ENCODE peak calls at places on chromosomes 5 and 9, in five cellular contexts. Q, U, K, V and M are unnamed samples.

GRCh38 chr5:138948391-138949222 is 73.5 kb upstream of the LRRTM2 start:
- DNase-seq in K (no peak), Q (no peak), V (no peak), U (no peak), M (no peak)

GRCh38 chr5:177473461-177473991 is at the start of gene DBN1:
- DNase-seq in Q (peak; percentile 87), K (no peak), V (no peak), U (peak; percentile 30), M (no peak)

GRCh38 chr9:76798527-76798926 is 34.3 kb downstream of the PCA3 start:
- DNase-seq in K (no peak), V (no peak), Q (no peak), U (no peak), M (no peak)

GRCh38 chr9:137156567-137157375 is 13.1 kb downstream of the LRRC26 start:
- DNase-seq in Q (peak; percentile 85), U (peak; percentile 21), K (no peak), V (peak; percentile 39), M (peak; percentile 65)

GRCh38 chr5:43050384-43050783 is 10.3 kb upstream of the ANXA2R start:
- DNase-seq in V (no peak), Q (no peak), K (no peak), U (no peak), M (no peak)

GRCh38 chr9:37184905-37185867 is 64.8 kb downstream of the ZCCHC7 start:
- DNase-seq in V (no peak), U (no peak), K (no peak), Q (no peak), M (no peak)

GRCh38 chr5:151694035-151694485 is 7.3 kb upstream of the SPARC start:
- DNase-seq in U (no peak), V (no peak), Q (peak; percentile 53), K (no peak), M (no peak)

GRCh38 chr9:2337131-2337530 is 284.5 kb upstream of the VLDLR start:
- DNase-seq in Q (no peak), K (no peak), V (no peak), U (no peak), M (no peak)

GRCh38 chr5:146059349-146060220 is 45.8 kb downstream of the PLAC8L1 start:
- DNase-seq in Q (no peak), K (no peak), U (no peak), V (no peak), M (no peak)

GRCh38 chr5:113608113-113608551 is 94.6 kb downstream of the YTHDC2 start:
- DNase-seq in U (no peak), V (no peak), Q (peak; percentile 21), K (no peak), M (no peak)

GRCh38 chr9:26975728-26976707 is 19.8 kb downstream of the IFT74 start:
- DNase-seq in K (no peak), Q (peak; percentile 49), U (peak; percentile 42), V (no peak), M (no peak)

GRCh38 chr9:82466616-82467251 is 478.2 kb downstream of the SPATA31D1 start:
- DNase-seq in V (no peak), K (no peak), Q (peak; percentile 18), U (no peak), M (no peak)

GRCh38 chr9:112059145-112059979 is 115.7 kb downstream of the SUSD1 start:
- DNase-seq in Q (peak; percentile 89), V (no peak), K (peak; percentile 66), U (peak; percentile 92), M (no peak)

GRCh38 chr5:157511656-157512644 is 51.9 kb downstream of the NIPAL4 start:
- DNase-seq in U (peak; percentile 98), K (peak; percentile 98), V (no peak), Q (peak; percentile 99), M (peak; percentile 78)

GRCh38 chr9:77013932-77014596 is 5.4 kb upstream of the FOXB2 start:
- DNase-seq in Q (no peak), V (no peak), K (no peak), U (no peak), M (no peak)

GRCh38 chr5:173697931-173698579 is 81.6 kb upstream of the BOD1 start:
- DNase-seq in V (no peak), K (no peak), Q (no peak), U (no peak), M (no peak)

GRCh38 chr9:105341784-105342183 is 97.3 kb downstream of the SLC44A1 start:
- DNase-seq in V (no peak), K (no peak), Q (peak; percentile 65), U (peak; percentile 30), M (no peak)

GRCh38 chr5:140324041-140324833 is 21.3 kb upstream of the PFDN1 start:
- DNase-seq in U (no peak), Q (peak; percentile 62), V (no peak), K (no peak), M (no peak)

GRCh38 chr5:77638763-77639451 is 394 bp upstream of the OTP start:
- DNase-seq in V (no peak), Q (peak; percentile 35), K (no peak), U (no peak), M (no peak)

GRCh38 chr5:173671121-173671949 is 54.9 kb upstream of the BOD1 start:
- DNase-seq in Q (peak; percentile 66), V (no peak), U (no peak), K (peak; percentile 73), M (peak; percentile 58)

GRCh38 chr5:32833127-32833526 is 122.0 kb downstream of the NPR3 start:
- DNase-seq in V (no peak), U (no peak), K (no peak), Q (no peak), M (no peak)

GRCh38 chr9:109948453-109948852 is 168.5 kb downstream of the PALM2AKAP2 start:
- DNase-seq in Q (no peak), V (no peak), U (no peak), K (no peak), M (no peak)

GRCh38 chr9:120481248-120481647 is 98.7 kb downstream of the CDK5RAP2 start:
- DNase-seq in Q (peak; percentile 29), K (no peak), V (no peak), U (peak; percentile 4), M (no peak)

GRCh38 chr5:145960166-145960565 is 23.8 kb downstream of the SH3RF2 start:
- DNase-seq in U (no peak), Q (no peak), V (no peak), K (no peak), M (no peak)

GRCh38 chr5:34053133-34053532 is 10.1 kb upstream of the C1QTNF3 start:
- DNase-seq in Q (peak; percentile 96), U (no peak), V (no peak), K (no peak), M (no peak)

GRCh38 chr9:114156311-114156657 is 947 bp downstream of the COL27A1 start:
- DNase-seq in K (peak; percentile 68), V (no peak), Q (peak; percentile 73), U (no peak), M (no peak)

GRCh38 chr5:124746916-124747769 is 704 bp upstream of the ZNF608 start:
- DNase-seq in V (no peak), U (peak; percentile 95), Q (peak; percentile 87), K (peak; percentile 77), M (peak; percentile 75)

GRCh38 chr9:122822056-122822455 is 6.3 kb downstream of the PDCL start:
- DNase-seq in K (no peak), Q (no peak), V (no peak), U (no peak), M (no peak)

GRCh38 chr5:73591102-73591695 is 25.7 kb downstream of the UTP15 start:
- DNase-seq in V (peak; percentile 16), K (no peak), Q (peak; percentile 89), U (peak; percentile 82), M (no peak)

GRCh38 chr9:38059233-38059936 is 9.6 kb downstream of the SHB start:
- DNase-seq in K (no peak), V (no peak), Q (peak; percentile 41), U (peak; percentile 91), M (no peak)

GRCh38 chr5:38870595-38870994 is 24.8 kb downstream of the OSMR start:
- DNase-seq in V (no peak), U (no peak), Q (no peak), K (no peak), M (no peak)
- H3K27ac ChIP-seq in V (no peak overlapping the region), U (no peak overlapping the region), Q (peak overlapping the region; percentile 86), K (no peak overlapping the region), M (no peak overlapping the region)

DNA sequence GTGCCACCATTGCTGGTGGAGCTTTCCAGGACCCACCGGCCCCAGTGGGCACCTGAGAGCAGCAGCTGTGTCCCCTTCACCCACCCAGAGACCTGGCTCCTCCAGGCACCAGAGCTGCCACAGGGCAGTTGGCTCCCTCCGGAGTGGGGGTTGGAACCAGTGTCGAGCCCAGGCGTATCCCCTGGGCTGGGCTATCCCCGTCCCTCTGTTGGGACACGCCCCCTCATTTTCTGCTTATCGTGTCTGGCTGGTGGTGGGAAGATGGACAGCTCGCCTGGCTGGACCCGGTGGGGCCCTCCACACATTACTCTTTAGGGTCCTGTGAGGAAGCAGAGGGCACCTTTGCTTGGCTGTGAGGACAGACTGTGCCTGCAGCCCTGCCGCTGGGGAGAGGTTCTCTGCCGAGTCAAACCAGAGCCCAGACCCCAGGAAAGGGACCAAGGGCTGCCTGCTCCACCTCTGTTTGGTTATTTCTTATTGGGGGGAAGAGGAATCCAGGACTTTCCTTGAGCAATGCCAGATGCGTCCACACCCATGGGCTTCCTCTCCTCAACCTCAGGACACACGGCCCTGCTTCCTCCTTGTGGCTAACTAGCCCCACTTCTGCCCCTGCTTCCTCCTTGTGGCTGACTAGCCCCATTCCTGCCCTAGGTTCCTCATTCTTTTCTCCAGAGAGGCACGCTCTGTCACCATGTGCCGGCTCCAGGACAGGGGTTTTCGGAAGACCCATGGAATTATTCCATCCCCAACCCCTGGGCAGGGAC is 11.3 kb upstream of the FCN1 start:
- DNase-seq in V (no peak), U (no peak), K (peak; percentile 83), Q (no peak), M (peak; percentile 82)
- H3K4me1 ChIP-seq in V (no peaks in the 10 kb centered on the region), U (no peaks in the 10 kb centered on the region), K (no peaks in the 10 kb centered on the region), Q (no peaks in the 10 kb centered on the region), M (peaks cover 6% of the 10 kb centered on the region)

DNA sequence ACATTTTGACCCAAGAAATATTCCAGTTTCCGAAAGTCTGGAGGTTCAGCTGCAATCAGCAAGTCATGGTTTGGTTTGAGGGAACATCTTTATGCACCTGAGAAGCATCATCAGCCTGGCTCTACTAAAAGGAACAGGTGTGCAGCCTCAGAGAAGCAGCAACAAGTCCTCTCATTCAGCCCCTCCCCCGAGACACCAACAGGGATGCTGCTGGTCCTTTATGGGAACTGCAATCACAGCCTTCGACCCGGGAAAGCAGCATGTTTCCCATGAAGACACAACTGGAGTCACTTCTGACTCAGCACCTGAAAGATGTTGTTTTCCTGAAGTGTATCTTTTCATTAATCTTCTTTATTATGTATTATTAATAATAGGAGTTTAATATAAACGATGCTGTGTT is 15.5 kb upstream of the NREP start:
- DNase-seq in V (no peak), Q (peak; percentile 58), U (no peak), K (no peak), M (no peak)
- H3K27ac ChIP-seq in V (no peak overlapping the region), Q (no peak overlapping the region), U (no peak overlapping the region), K (no peak overlapping the region), M (no peak overlapping the region)

DNA sequence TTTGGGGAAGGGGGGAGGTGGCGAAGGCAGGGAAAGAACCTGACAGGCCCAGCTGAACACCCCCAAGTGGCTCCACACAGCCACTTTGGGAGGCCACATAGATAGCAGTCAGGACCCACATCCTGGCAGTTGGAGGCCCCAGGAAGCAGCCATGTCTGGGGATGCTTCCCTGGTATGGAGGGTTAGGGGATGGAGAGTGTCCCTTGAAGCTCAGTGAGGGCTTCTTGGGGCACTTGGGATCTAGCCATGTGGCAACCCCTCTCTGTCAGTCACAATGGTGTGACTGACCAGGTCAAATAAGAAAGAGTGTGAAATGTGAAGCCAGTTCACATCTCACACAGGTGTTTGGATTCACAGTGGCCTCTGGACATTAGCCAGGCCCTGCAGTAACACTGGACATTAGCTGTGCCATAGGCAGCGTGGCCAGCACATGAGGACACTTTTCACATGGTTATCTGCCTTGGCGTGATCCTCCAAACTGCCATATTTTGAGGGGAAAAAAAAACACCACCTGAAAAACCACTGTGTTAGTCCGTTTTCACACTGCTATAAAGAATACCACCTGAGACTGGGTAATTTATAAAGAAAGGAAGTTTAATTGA is 53.9 kb upstream of the IL17B start:
- DNase-seq in K (peak; percentile 77), V (no peak), Q (no peak), U (no peak), M (no peak)
- H3K4me1 ChIP-seq in K (no peaks in the 10 kb centered on the region), V (peaks cover 5% of the 10 kb centered on the region), Q (no peaks in the 10 kb centered on the region), U (peaks cover 11% of the 10 kb centered on the region), M (peaks cover 37% of the 10 kb centered on the region)